ENCODE peak calls at places on chromosomes 12 and 14, in four cellular contexts. H is DND-41, T is heart left ventricle, F is neural progenitor cell. I is an unnamed sample.

GRCh38 chr12:65881348-65881961 is 57.2 kb downstream of the HMGA2 start:
- DNase-seq in H (no peak), T (peak; percentile 65), F (peak; percentile 43), I (no peak)

GRCh38 chr12:107759410-107759809 is 1.5 kb downstream of the PRDM4 start:
- DNase-seq in H (no peak), T (no peak), F (peak; percentile 43), I (peak; percentile 63)

GRCh38 chr12:50751921-50752721 is 11.8 kb upstream of the ATF1 start:
- DNase-seq in H (no peak), T (no peak), F (no peak), I (no peak)

GRCh38 chr12:72269491-72269890 is 2.7 kb upstream of the TRHDE start:
- DNase-seq in H (no peak), T (no peak), F (no peak), I (no peak)

GRCh38 chr12:13195848-13196301 is 651 bp upstream of the EMP1 start:
- DNase-seq in H (no peak), T (no peak), F (no peak), I (no peak)

GRCh38 chr12:113105606-113106271 is 29.8 kb downstream of the RASAL1 start:
- DNase-seq in H (no peak), T (no peak), F (no peak), I (no peak)

GRCh38 chr12:116481726-116482125 is 77.5 kb upstream of the MAP1LC3B2 start:
- DNase-seq in H (no peak), T (no peak), F (no peak), I (no peak)

GRCh38 chr14:73059326-73059725 is 992 bp downstream of the RBM25 start:
- DNase-seq in H (no peak), T (no peak), F (no peak), I (no peak)

GRCh38 chr12:50603817-50604639 is 99.2 kb downstream of the DIP2B start:
- DNase-seq in H (no peak), T (no peak), F (no peak), I (no peak)

GRCh38 chr14:53951661-53952265 is 4.9 kb downstream of the BMP4 start:
- DNase-seq in H (no peak), T (no peak), F (peak; percentile 57), I (no peak)

GRCh38 chr12:29517265-29517664 is 19.8 kb upstream of the OVCH1 start:
- DNase-seq in H (no peak), T (no peak), F (no peak), I (no peak)

GRCh38 chr12:93427779-93428564 is 13.8 kb downstream of the UBE2N start:
- DNase-seq in H (no peak), T (no peak), F (no peak), I (no peak)

GRCh38 chr12:87196329-87196728 is 832.9 kb downstream of the C12orf50 start:
- DNase-seq in H (no peak), T (no peak), F (no peak), I (no peak)

GRCh38 chr12:123108682-123109066 is 42.2 kb downstream of the PITPNM2 start:
- DNase-seq in H (no peak), T (peak; percentile 22), F (no peak), I (no peak)

GRCh38 chr14:23160924-23161522 is 22.4 kb downstream of the SLC7A8 start:
- DNase-seq in H (no peak), T (peak; percentile 62), F (peak; percentile 65), I (no peak)

GRCh38 chr12:49347307-49348237 is 884 bp downstream of the DNAJC22 start:
- DNase-seq in H (peak; percentile 82), T (peak; percentile 89), F (peak; percentile 90), I (peak; percentile 70)

GRCh38 chr14:54127526-54127925 is 170.9 kb upstream of the BMP4 start:
- DNase-seq in H (no peak), T (no peak), F (no peak), I (no peak)

GRCh38 chr12:22230280-22230794 is 104.2 kb downstream of the ST8SIA1 start:
- DNase-seq in H (no peak), T (no peak), F (no peak), I (no peak)
- H3K4me3 ChIP-seq in H (no peak overlapping the region), T (no peak overlapping the region), F (no peak overlapping the region), I (no peak overlapping the region)

GRCh38 chr14:89028462-89029134 is 204.1 kb downstream of the TTC8 start:
- DNase-seq in H (peak; percentile 51), T (no peak), F (no peak), I (no peak)

GRCh38 chr14:89024691-89025090 is 200.2 kb downstream of the TTC8 start:
- DNase-seq in H (no peak), T (no peak), F (no peak), I (no peak)

GRCh38 chr14:89027097-89027740 is 202.8 kb downstream of the TTC8 start:
- DNase-seq in H (no peak), T (peak; percentile 82), F (peak; percentile 84), I (peak; percentile 59)

GRCh38 chr14:89022274-89022673 is 197.8 kb downstream of the TTC8 start:
- DNase-seq in H (no peak), T (no peak), F (no peak), I (no peak)

GRCh38 chr14:89025581-89026236 is 201.3 kb downstream of the TTC8 start:
- DNase-seq in H (no peak), T (peak; percentile 59), F (no peak), I (no peak)
- H3K27me3 ChIP-seq in H (no peaks in the 10 kb centered on the region), T (peaks cover 44% of the 10 kb centered on the region), F (peaks cover 66% of the 10 kb centered on the region), I (peaks cover 43% of the 10 kb centered on the region)

DNA sequence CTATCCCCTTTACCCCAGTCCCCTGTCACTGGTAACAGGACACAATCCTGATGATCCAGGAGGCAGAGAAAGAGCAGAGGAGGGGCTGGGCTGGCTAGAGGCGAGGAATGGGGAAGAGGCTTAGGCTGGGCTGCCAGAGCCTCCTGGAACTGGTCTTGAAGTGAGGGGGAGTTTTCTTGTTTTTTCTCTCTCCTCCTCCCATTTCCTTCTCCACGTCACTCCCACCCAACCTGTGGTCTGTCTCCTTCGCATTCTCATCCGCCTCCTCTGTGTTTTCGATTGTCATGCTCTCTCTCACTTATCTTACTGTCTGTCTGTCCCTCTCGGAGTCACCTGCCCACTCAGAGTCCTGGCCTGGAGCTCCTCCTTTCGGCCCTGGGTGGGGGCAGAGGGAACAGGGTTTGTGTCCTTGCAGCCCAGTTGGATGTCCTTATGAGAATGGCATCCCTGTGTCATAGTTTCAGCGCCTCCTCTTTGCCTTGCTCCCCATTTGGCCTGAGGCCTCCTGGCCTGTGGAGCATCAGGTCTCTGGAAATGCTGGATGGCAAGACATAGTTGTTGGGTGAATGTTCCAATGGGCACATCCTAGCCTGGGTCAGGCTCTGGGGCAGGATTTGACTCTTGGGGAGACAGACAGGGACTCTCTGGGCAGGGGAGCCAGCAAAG is 3.4 kb upstream of the KRT80 start:
- DNase-seq in H (no peak), T (no peak), F (peak; percentile 65), I (no peak)
- H3K27ac ChIP-seq in H (no peak overlapping the region), T (no peak overlapping the region), F (no peak overlapping the region), I (no peak overlapping the region)

GRCh38 chr14:105179191-105179590 is 1.9 kb downstream of the NUDT14 start:
- DNase-seq in H (no peak), T (no peak), F (no peak), I (no peak)

GRCh38 chr14:105180598-105181528 is at the start of gene NUDT14:
- DNase-seq in H (peak; percentile 24), T (peak; percentile 87), F (peak; percentile 80), I (peak; percentile 76)

GRCh38 chr14:105184461-105184860 is 3.3 kb upstream of the NUDT14 start:
- DNase-seq in H (no peak), T (no peak), F (no peak), I (no peak)

GRCh38 chr14:105182296-105183020 is 1.3 kb upstream of the NUDT14 start:
- DNase-seq in H (no peak), T (no peak), F (no peak), I (no peak)

DNA sequence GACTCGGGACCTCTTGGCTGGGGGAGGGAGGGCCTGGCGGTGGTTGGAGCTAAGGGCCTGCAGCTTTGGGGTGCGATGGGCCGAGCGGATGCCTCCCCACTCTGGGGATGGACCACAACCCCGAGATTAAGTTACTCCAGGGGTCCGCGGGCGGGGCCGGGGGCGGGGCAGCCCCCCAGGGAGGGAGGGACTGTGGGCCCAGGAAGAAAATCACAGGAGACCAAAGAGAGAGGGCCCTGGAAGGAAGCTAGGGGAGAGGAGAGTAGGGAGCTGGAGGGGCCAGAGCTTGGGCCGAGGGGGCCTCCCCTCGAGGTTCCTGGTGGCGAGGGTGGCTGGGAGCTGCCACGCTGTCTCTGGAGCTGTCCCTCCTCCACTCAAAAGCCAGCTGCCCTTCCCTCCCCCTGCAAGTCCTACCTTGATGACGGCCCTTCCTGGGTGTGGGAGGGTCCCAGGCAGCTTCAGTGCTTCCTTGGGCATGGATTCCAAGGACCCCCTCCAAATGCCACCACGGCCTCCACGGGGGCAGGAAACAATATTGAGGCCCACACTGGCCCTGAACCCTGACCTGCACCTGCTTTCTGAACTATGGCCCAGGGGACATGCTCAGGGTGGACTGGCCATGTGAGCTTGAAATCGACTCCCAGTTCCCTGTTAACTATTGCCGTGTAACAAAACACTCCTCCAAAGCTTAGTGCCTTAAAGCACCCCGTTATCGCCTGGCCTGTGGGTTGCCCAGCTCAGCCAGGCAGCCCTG is 607 bp upstream of the NUDT14 start:
- DNase-seq in H (no peak), T (no peak), F (no peak), I (no peak)
- H3K4me3 ChIP-seq in H (no peak overlapping the region), T (peak overlapping the region; percentile 51), F (peak overlapping the region; percentile 74), I (no peak overlapping the region)

GRCh38 chr12:106585237-106585834 is 2.5 kb downstream of the RFX4 start:
- DNase-seq in H (no peak), T (no peak), F (peak; percentile 82), I (no peak)

GRCh38 chr12:106584104-106585064 is 1.6 kb downstream of the RFX4 start:
- DNase-seq in H (no peak), T (no peak), F (peak; percentile 73), I (no peak)

GRCh38 chr12:106586535-106586802 is 3.7 kb downstream of the RFX4 start:
- DNase-seq in H (no peak), T (no peak), F (peak; percentile 41), I (no peak)

GRCh38 chr12:106586803-106587684 is 4.2 kb downstream of the RFX4 start:
- DNase-seq in H (no peak), T (no peak), F (peak; percentile 81), I (no peak)

GRCh38 chr12:106585862-106586534 is 3.2 kb downstream of the RFX4 start:
- DNase-seq in H (no peak), T (no peak), F (peak; percentile 93), I (no peak)
- H3K27me3 ChIP-seq in H (peaks cover 5% of the 10 kb centered on the region), T (peaks cover 98% of the 10 kb centered on the region), F (peaks cover 100% of the 10 kb centered on the region), I (peaks cover 34% of the 10 kb centered on the region)

GRCh38 chr14:102591372-102591943 is 991 bp upstream of the RCOR1 start:
- DNase-seq in H (peak; percentile 58), T (peak; percentile 67), F (peak; percentile 70), I (peak; percentile 38)

GRCh38 chr14:102586420-102587119 is 5.9 kb upstream of the RCOR1 start:
- DNase-seq in H (no peak), T (no peak), F (no peak), I (no peak)

GRCh38 chr14:102590667-102591099 is 1.8 kb upstream of the RCOR1 start:
- DNase-seq in H (no peak), T (no peak), F (peak; percentile 49), I (no peak)

GRCh38 chr14:102589761-102590290 is 2.6 kb upstream of the RCOR1 start:
- DNase-seq in H (no peak), T (no peak), F (no peak), I (no peak)

DNA sequence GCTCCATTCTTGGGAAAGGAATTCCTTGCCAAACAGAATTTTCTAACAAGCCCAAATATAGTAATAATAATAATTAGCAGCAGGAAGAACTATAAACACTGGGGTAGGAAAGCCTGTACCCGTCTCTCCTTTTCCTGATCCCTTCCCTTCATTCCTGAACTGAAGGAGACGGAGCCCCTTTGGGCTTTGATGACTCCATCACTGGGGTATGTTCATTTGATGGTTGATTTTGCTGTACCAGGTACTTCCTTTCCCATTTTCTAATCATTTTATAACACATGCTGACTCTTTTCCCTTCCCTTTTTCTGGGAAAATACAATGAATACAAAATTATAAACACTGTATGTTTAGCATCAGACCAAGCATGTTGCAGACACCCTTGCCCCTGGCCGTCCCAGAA is 3.6 kb upstream of the RCOR1 start:
- DNase-seq in H (no peak), T (no peak), F (no peak), I (no peak)
- H3K27ac ChIP-seq in H (no peak overlapping the region), T (no peak overlapping the region), F (no peak overlapping the region), I (no peak overlapping the region)

I was measured in CD4-positive, CD25-positive, alpha-beta regulatory T cell.